ENCODE peak calls at places on chromosomes 11 and 22, in five cellular contexts. One of them, this sample, is unnamed.

GRCh38 chr11:128021304-128022006 is 565.9 kb downstream of the ETS1 start:
- DNase-seq in PC-3: no peak
- DNase-seq in neural progenitor cell: peak; percentile 71
- DNase-seq in lower lobe of right lung: no peak
- DNase-seq in mesendoderm: peak; percentile 85
- DNase-seq in this sample: no peak

GRCh38 chr22:48719978-48720661 is 1107.6 kb downstream of the BRD1 start:
- DNase-seq in mesendoderm: peak; percentile 44
- DNase-seq in PC-3: no peak
- DNase-seq in lower lobe of right lung: no peak
- DNase-seq in neural progenitor cell: peak; percentile 31
- DNase-seq in this sample: peak; percentile 25

GRCh38 chr11:120335596-120335927 is 651 bp upstream of the ARHGEF12 start:
- DNase-seq in PC-3: peak; percentile 47
- DNase-seq in neural progenitor cell: no peak
- DNase-seq in lower lobe of right lung: no peak
- DNase-seq in mesendoderm: no peak
- DNase-seq in this sample: no peak

GRCh38 chr11:101336155-101336554 is 206.5 kb upstream of the PGR start:
- DNase-seq in neural progenitor cell: no peak
- DNase-seq in mesendoderm: no peak
- DNase-seq in PC-3: no peak
- DNase-seq in lower lobe of right lung: no peak
- DNase-seq in this sample: no peak

GRCh38 chr11:116217006-116217405 is 555.8 kb downstream of the BUD13 start:
- DNase-seq in lower lobe of right lung: peak; percentile 61
- DNase-seq in mesendoderm: peak; percentile 63
- DNase-seq in neural progenitor cell: no peak
- DNase-seq in PC-3: peak; percentile 57
- DNase-seq in this sample: no peak

GRCh38 chr11:58805065-58805464 is 39.4 kb downstream of the GLYATL2 start:
- DNase-seq in mesendoderm: no peak
- DNase-seq in PC-3: peak; percentile 82
- DNase-seq in neural progenitor cell: no peak
- DNase-seq in lower lobe of right lung: no peak
- DNase-seq in this sample: no peak

GRCh38 chr11:86197448-86197847 is 47.1 kb upstream of the EED start:
- DNase-seq in neural progenitor cell: no peak
- DNase-seq in mesendoderm: no peak
- DNase-seq in PC-3: no peak
- DNase-seq in lower lobe of right lung: no peak
- DNase-seq in this sample: no peak

GRCh38 chr11:83174008-83174407 is 17.1 kb downstream of the PCF11 start:
- DNase-seq in mesendoderm: no peak
- DNase-seq in lower lobe of right lung: no peak
- DNase-seq in neural progenitor cell: no peak
- DNase-seq in PC-3: no peak
- DNase-seq in this sample: no peak

GRCh38 chr22:19965771-19966709 is 24.4 kb upstream of the TXNRD2 start:
- DNase-seq in lower lobe of right lung: no peak
- DNase-seq in neural progenitor cell: peak; percentile 72
- DNase-seq in mesendoderm: peak; percentile 59
- DNase-seq in PC-3: no peak
- DNase-seq in this sample: peak; percentile 53

GRCh38 chr22:26546282-26546681 is 34.0 kb upstream of the TFIP11 start:
- DNase-seq in neural progenitor cell: no peak
- DNase-seq in PC-3: no peak
- DNase-seq in mesendoderm: no peak
- DNase-seq in lower lobe of right lung: no peak
- DNase-seq in this sample: no peak

GRCh38 chr11:127470485-127470884 is 469.9 kb upstream of the KIRREL3 start:
- DNase-seq in neural progenitor cell: peak; percentile 33
- DNase-seq in lower lobe of right lung: no peak
- DNase-seq in PC-3: peak; percentile 40
- DNase-seq in mesendoderm: peak; percentile 44
- DNase-seq in this sample: no peak

GRCh38 chr11:14347991-14348390 is 11.0 kb downstream of the RRAS2 start:
- DNase-seq in PC-3: no peak
- DNase-seq in lower lobe of right lung: no peak
- DNase-seq in mesendoderm: no peak
- DNase-seq in neural progenitor cell: no peak
- DNase-seq in this sample: no peak

GRCh38 chr22:50309601-50309991 is 2.1 kb upstream of the PLXNB2 start:
- DNase-seq in mesendoderm: no peak
- DNase-seq in PC-3: no peak
- DNase-seq in neural progenitor cell: no peak
- DNase-seq in lower lobe of right lung: no peak
- DNase-seq in this sample: peak; percentile 74

GRCh38 chr11:79336740-79337517 is 103.9 kb downstream of the TENM4 start:
- DNase-seq in neural progenitor cell: no peak
- DNase-seq in lower lobe of right lung: no peak
- DNase-seq in PC-3: no peak
- DNase-seq in mesendoderm: peak; percentile 65
- DNase-seq in this sample: no peak

GRCh38 chr11:46351606-46352005 is 4.3 kb downstream of the DGKZ start:
- DNase-seq in PC-3: no peak
- DNase-seq in lower lobe of right lung: no peak
- DNase-seq in neural progenitor cell: no peak
- DNase-seq in mesendoderm: no peak
- DNase-seq in this sample: no peak
- H3K4me1 ChIP-seq in PC-3: peaks cover 12% of the 10 kb centered on the region
- H3K4me1 ChIP-seq in lower lobe of right lung: peaks cover 64% of the 10 kb centered on the region
- H3K4me1 ChIP-seq in neural progenitor cell: peaks cover 29% of the 10 kb centered on the region
- H3K4me1 ChIP-seq in mesendoderm: peaks cover 8% of the 10 kb centered on the region
- H3K4me1 ChIP-seq in this sample: peaks cover 34% of the 10 kb centered on the region

GRCh38 chr11:67666676-67667489 is 7.5 kb downstream of the ALDH3B2 start:
- DNase-seq in PC-3: no peak
- DNase-seq in lower lobe of right lung: no peak
- DNase-seq in mesendoderm: no peak
- DNase-seq in neural progenitor cell: no peak
- DNase-seq in this sample: no peak
- H3K4me3 ChIP-seq in PC-3: no peak overlapping the region
- H3K4me3 ChIP-seq in lower lobe of right lung: no peak overlapping the region
- H3K4me3 ChIP-seq in mesendoderm: no peak overlapping the region
- H3K4me3 ChIP-seq in neural progenitor cell: no peak overlapping the region
- H3K4me3 ChIP-seq in this sample: no peak overlapping the region

GRCh38 chr11:122723106-122723505 is 67.6 kb downstream of the UBASH3B start:
- DNase-seq in PC-3: no peak
- DNase-seq in mesendoderm: no peak
- DNase-seq in lower lobe of right lung: no peak
- DNase-seq in neural progenitor cell: no peak
- DNase-seq in this sample: no peak
- H3K4me1 ChIP-seq in PC-3: peaks cover 45% of the 10 kb centered on the region
- H3K4me1 ChIP-seq in mesendoderm: peaks cover 3% of the 10 kb centered on the region
- H3K4me1 ChIP-seq in lower lobe of right lung: peaks cover 20% of the 10 kb centered on the region
- H3K4me1 ChIP-seq in neural progenitor cell: peaks cover 21% of the 10 kb centered on the region
- H3K4me1 ChIP-seq in this sample: peaks cover 7% of the 10 kb centered on the region

GRCh38 chr11:46339816-46340215 is 7.4 kb upstream of the DGKZ start:
- DNase-seq in mesendoderm: peak; percentile 55
- DNase-seq in PC-3: no peak
- DNase-seq in lower lobe of right lung: no peak
- DNase-seq in neural progenitor cell: no peak
- DNase-seq in this sample: no peak

GRCh38 chr11:46338636-46338987 is 8.7 kb upstream of the DGKZ start:
- DNase-seq in PC-3: peak; percentile 12
- DNase-seq in neural progenitor cell: no peak
- DNase-seq in mesendoderm: peak; percentile 89
- DNase-seq in lower lobe of right lung: no peak
- DNase-seq in this sample: no peak

GRCh38 chr11:46337626-46338345 is 9.5 kb upstream of the DGKZ start:
- DNase-seq in lower lobe of right lung: no peak
- DNase-seq in neural progenitor cell: no peak
- DNase-seq in PC-3: no peak
- DNase-seq in mesendoderm: no peak
- DNase-seq in this sample: no peak

GRCh38 chr11:46341454-46341853 is 5.8 kb upstream of the DGKZ start:
- DNase-seq in PC-3: no peak
- DNase-seq in neural progenitor cell: no peak
- DNase-seq in lower lobe of right lung: no peak
- DNase-seq in mesendoderm: no peak
- DNase-seq in this sample: no peak

DNA sequence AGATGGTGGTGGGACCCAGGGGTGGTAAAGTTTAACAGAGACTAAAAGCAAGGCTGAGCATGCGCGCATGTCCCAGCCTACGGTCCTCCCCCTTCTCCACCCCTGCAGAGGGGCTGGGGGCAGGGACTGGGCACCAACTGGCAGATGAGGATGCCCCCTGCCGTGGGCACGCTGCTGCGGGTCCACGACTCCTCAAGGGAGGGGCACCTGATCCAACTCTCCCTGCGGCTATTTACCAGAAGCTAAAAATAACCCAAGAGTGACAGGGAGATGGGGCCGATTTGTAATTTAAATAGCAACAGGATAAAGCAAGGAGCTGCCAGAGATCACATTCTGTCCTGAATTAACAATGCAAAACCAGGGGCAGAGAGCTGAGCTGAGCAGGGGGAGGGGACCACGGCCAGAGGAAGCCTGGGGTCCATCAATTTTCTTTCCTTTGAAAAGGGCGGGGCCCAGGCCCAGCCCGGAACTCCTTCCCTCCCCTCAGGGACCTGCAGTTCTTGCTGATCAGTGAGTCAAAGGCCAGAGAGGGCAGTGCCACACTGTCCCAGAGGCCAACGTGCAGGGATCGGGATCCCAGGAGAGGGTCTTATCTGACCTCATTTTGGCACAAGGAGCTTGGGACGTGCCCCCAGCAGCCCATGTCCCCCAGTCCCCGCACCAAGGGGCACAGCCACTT is 8.1 kb upstream of the DGKZ start:
- DNase-seq in lower lobe of right lung: no peak
- DNase-seq in mesendoderm: peak; percentile 94
- DNase-seq in neural progenitor cell: peak; percentile 67
- DNase-seq in PC-3: peak; percentile 21
- DNase-seq in this sample: peak; percentile 82
- H3K4me3 ChIP-seq in lower lobe of right lung: peak overlapping the region; percentile 36
- H3K4me3 ChIP-seq in mesendoderm: no peak overlapping the region
- H3K4me3 ChIP-seq in neural progenitor cell: peak overlapping the region; percentile 34
- H3K4me3 ChIP-seq in PC-3: peak overlapping the region; percentile 50
- H3K4me3 ChIP-seq in this sample: peak overlapping the region; percentile 55